ENCODE peak calls at places on chromosome 21, in four cellular contexts. P is endodermal cell, E is fibroblast of lung, C is astrocyte of the spinal cord. A is an unnamed sample.
A peak's percentile ranks its signal among the peaks of the same experiment; 100 is the strongest.

GRCh38 chr21:17658931-17659330 is 46.2 kb upstream of the BTG3 start:
- DNase-seq in P (no peak), E (no peak), C (no peak), A (no peak)

GRCh38 chr21:31201548-31201947 is 142.5 kb downstream of the TIAM1 start:
- DNase-seq in P (no peak), E (peak; percentile 63), C (peak; percentile 69), A (peak; percentile 58)

GRCh38 chr21:14520535-14520934 is 25.6 kb downstream of the SAMSN1 start:
- DNase-seq in P (no peak), E (no peak), C (no peak), A (no peak)

GRCh38 chr21:15204140-15204774 is 139.5 kb upstream of the NRIP1 start:
- DNase-seq in P (no peak), E (no peak), C (no peak), A (no peak)

GRCh38 chr21:30044447-30045064 is 104.8 kb upstream of the GRIK1 start:
- DNase-seq in P (peak; percentile 46), E (peak; percentile 25), C (peak; percentile 22), A (peak; percentile 1)

GRCh38 chr21:22536511-22536910 is 1538.3 kb downstream of the NCAM2 start:
- DNase-seq in P (no peak), E (peak; percentile 67), C (peak; percentile 49), A (no peak)

GRCh38 chr21:9837946-9838801 is 683.2 kb upstream of the TPTE start:
- DNase-seq in P (no peak), E (no peak), C (no peak), A (no peak)

GRCh38 chr21:25908495-25908894 is 173.7 kb downstream of the GABPA start:
- DNase-seq in P (no peak), E (no peak), C (no peak), A (no peak)

GRCh38 chr21:26110703-26111102 is 59.9 kb downstream of the APP start:
- DNase-seq in P (no peak), E (no peak), C (no peak), A (no peak)

GRCh38 chr21:42843021-42843420 is 36.3 kb downstream of the WDR4 start:
- DNase-seq in P (no peak), E (no peak), C (no peak), A (no peak)

GRCh38 chr21:14306143-14306907 is 76.6 kb downstream of the HSPA13 start:
- DNase-seq in P (no peak), E (peak; percentile 18), C (no peak), A (peak; percentile 2)

GRCh38 chr21:43815107-43815742 is 25.8 kb downstream of the RRP1 start:
- DNase-seq in P (peak; percentile 85), E (no peak), C (no peak), A (no peak)

DNA sequence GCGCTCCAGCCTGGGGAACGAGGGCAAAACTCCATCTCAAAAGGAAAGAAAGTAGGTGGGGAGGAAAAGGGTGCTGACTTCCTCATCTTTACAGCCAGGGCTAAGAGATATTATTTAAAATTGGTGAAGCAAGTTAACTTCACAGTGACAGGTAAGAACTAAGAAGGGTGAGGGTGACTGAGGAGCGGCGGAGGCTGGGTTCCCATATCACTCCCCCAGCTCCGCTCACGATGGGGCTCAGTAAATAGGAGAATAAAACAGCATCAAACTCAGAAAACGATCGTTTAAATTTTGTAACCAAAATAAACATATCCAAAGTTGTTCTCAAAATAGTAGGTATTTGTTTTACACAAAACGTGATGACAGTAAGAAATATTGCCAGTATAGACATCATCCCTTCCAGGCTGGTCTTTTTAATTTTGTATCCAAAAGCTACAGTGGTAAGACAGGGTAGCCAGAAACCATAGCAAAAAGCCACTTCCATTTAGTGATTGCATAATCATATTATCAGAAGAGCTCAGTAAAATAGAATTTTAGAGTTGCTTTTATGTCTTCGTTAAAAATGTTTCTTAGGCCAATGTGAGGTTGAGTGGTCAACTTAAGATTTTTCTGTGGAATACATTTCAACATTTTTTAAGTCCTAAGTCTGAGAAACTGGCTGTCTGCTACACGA is 26.2 kb upstream of the ADARB1 start:
- DNase-seq in P (no peak), E (no peak), C (no peak), A (no peak)
- H3K4me3 ChIP-seq in P (no peak overlapping the region), E (no peak overlapping the region), C (no peak overlapping the region), A (no peak overlapping the region)

GRCh38 chr21:40844935-40845334 is 2.0 kb downstream of the DSCAM start:
- DNase-seq in P (no peak), E (no peak), C (no peak), A (no peak)

GRCh38 chr21:40846057-40846456 is 901 bp downstream of the DSCAM start:
- DNase-seq in P (no peak), E (no peak), C (no peak), A (no peak)

GRCh38 chr21:40845621-40846020 is 1.3 kb downstream of the DSCAM start:
- DNase-seq in P (no peak), E (no peak), C (no peak), A (peak; percentile 2)

GRCh38 chr21:40847956-40848355 is 998 bp upstream of the DSCAM start:
- DNase-seq in P (peak; percentile 57), E (no peak), C (no peak), A (no peak)

GRCh38 chr21:40846566-40847411 is at the start of gene DSCAM:
- DNase-seq in P (peak; percentile 86), E (no peak), C (no peak), A (no peak)
- TF ChIP-seq CTCF in P (peak; percentile 27), E (no peak), C (no peak), A (no peak)

DNA sequence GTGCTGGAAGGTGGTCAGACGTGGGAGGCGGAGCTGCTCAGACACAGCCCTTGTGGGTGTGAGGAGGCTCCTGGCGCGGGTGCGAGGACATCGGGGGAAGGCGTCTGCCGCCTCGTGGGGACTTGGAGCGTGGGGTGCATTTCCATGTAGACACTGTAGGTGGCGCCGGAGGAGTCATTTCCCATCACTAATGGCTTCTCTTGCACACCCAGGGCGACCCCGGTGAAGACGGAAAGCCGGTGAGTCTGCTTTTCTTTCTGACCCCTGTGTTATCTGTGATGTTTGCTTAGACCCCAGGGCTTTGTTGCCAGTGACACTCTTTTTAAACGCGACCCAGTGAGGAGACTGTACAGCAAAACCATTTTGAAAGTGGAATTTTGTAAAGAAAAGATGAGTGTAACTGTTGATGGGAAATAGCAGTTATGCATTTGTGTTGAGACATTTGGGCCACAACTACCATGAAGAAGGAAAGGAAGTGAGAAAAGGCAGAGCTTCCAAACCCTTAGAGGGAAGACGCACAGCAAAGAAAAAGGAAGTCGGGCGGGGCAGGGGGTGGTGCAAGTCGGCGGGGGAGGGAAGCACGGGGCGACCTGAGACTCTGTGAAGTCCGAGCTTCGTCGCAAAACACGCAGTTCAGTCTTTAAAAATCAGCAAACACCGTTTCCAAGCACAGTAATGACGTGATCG is 64.0 kb downstream of the SLC19A1 start:
- DNase-seq in P (peak; percentile 93), E (peak; percentile 72), C (peak; percentile 66), A (no peak)
- H3K4me3 ChIP-seq in P (no peak overlapping the region), E (no peak overlapping the region), C (no peak overlapping the region), A (no peak overlapping the region)

GRCh38 chr21:36551326-36551725 is 71.4 kb upstream of the CLDN14 start:
- DNase-seq in P (no peak), E (no peak), C (no peak), A (no peak)

GRCh38 chr21:36552458-36552800 is 72.5 kb upstream of the CLDN14 start:
- DNase-seq in P (no peak), E (no peak), C (no peak), A (no peak)

GRCh38 chr21:36549470-36549869 is 69.5 kb upstream of the CLDN14 start:
- DNase-seq in P (no peak), E (no peak), C (no peak), A (no peak)

GRCh38 chr21:36551731-36552457 is 72.0 kb upstream of the CLDN14 start:
- DNase-seq in P (no peak), E (peak; percentile 45), C (peak; percentile 31), A (peak; percentile 81)

DNA sequence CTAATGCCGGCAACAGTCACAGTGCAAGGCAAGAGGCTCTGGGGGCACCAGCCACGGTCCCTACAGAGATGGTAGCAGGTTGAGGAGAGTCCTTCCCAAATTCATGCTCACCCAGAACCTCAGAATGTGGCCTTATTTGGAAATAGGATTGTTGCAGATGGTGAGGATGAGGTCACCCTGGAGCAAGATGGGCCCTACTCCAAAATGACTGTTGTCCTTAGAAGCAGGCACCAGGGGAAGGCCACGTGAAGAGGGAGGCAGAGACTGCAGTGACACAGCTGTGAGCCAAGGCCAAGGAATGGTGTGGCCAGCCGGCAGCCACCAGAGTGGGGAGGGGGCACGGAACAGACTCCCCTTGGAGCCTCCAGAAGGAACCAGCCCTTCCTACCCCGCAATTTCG is 70.8 kb upstream of the CLDN14 start:
- DNase-seq in P (no peak), E (no peak), C (no peak), A (peak; percentile 8)
- TF ChIP-seq CTCF in P (no peak), E (no peak), C (no peak), A (no peak)

GRCh38 chr21:38987551-38988210 is 182.0 kb downstream of the ETS2 start:
- DNase-seq in P (no peak), E (no peak), C (no peak), A (peak; percentile 17)

GRCh38 chr21:38986460-38987395 is 181.0 kb downstream of the ETS2 start:
- DNase-seq in P (no peak), E (no peak), C (no peak), A (no peak)

GRCh38 chr21:38984568-38984967 is 178.8 kb downstream of the ETS2 start:
- DNase-seq in P (no peak), E (peak; percentile 55), C (no peak), A (peak; percentile 56)

GRCh38 chr21:38984982-38985422 is 179.3 kb downstream of the ETS2 start:
- DNase-seq in P (no peak), E (peak; percentile 96), C (peak; percentile 90), A (peak; percentile 84)

DNA sequence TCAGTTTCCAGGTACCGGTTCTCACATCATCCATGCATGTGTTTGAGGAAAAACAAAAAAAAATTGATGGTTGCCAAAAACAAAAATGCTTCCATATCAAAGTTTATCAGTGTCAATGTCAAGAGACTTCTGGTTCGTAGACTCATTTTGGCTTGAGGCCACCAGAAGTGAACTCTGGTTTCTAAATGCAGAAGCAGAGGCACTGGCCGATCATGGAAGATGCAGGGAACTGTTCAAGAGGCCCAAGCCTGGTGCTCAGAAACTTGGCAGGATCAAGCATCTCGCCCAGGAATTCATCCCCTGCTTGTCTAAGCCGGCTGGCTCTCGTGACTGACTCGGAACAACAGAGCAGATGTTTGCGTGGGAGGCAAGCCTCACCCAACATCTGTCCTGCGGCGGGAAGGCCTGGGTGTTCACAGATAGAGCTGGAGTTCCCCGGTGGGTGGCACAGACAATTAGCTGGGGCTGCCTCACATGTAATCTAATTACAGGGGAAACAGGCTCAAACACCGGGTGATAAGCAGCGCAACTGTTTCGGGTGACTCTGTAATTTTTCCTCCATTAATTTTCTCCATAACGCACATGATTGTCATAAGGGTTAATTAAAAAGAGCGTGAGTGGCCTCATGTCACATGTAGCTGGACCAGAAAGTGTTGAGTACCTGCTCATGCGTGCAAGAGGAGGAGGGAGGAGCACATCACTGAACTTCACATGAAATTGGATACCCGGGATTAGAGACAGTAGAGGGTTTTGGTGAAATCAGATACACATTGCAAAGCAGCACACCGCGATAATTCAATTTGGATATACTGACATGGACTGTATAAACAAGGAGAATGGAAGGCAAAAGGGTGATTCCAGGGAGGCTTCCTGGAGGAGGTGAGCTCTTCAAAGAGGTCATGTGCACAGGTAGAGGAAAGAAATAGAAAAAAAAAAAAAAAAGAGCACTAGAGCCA is 180.0 kb downstream of the ETS2 start:
- DNase-seq in P (no peak), E (peak; percentile 98), C (peak; percentile 84), A (peak; percentile 97)
- H3K4me3 ChIP-seq in P (no peak overlapping the region), E (no peak overlapping the region), C (no peak overlapping the region), A (no peak overlapping the region)

A was measured in foreskin fibroblast.